ENCODE peak calls at places on chromosomes 1 and 21, in seven cellular contexts. Y is heart right ventricle, O is H1, J is spleen, K is brain microvascular endothelial cell, T is OCI-LY7, B is heart left ventricle. P is an unnamed sample.
A peak's percentile ranks its signal among the peaks of the same experiment; 100 is the strongest.

GRCh38 chr1:109249654-109250401 is 489 bp downstream of the CELSR2 start:
- DNase-seq in B (no peak), T (no peak), Y (no peak), O (peak; percentile 61), K (no peak), J (peak; percentile 78), P (peak; percentile 26)

GRCh38 chr1:208149776-208150514 is 94.2 kb downstream of the PLXNA2 start:
- DNase-seq in O (no peak), Y (peak; percentile 49), B (peak; percentile 40), T (no peak), J (no peak), K (peak; percentile 11), P (no peak)

GRCh38 chr1:203628185-203628996 is 1.8 kb downstream of the ATP2B4 start:
- DNase-seq in B (peak; percentile 41), K (peak; percentile 43), O (peak; percentile 80), J (peak; percentile 80), Y (peak; percentile 29), T (no peak), P (peak; percentile 58)

GRCh38 chr1:164748253-164748899 is 189.4 kb downstream of the PBX1 start:
- DNase-seq in B (peak; percentile 43), O (no peak), Y (peak; percentile 33), J (no peak), T (no peak), K (peak; percentile 99), P (no peak)

GRCh38 chr1:156245451-156246232 is 2.2 kb downstream of the PAQR6 start:
- DNase-seq in K (no peak), O (peak; percentile 54), Y (no peak), B (no peak), J (peak; percentile 84), T (no peak), P (no peak)

GRCh38 chr1:179251675-179252074 is 22.2 kb upstream of the ABL2 start:
- DNase-seq in J (no peak), O (no peak), B (no peak), K (peak; percentile 38), T (peak; percentile 25), Y (no peak), P (no peak)

GRCh38 chr1:182611787-182612186 is 7.6 kb upstream of the RGS16 start:
- DNase-seq in K (no peak), T (peak; percentile 79), Y (no peak), B (no peak), J (no peak), O (no peak), P (no peak)

GRCh38 chr1:5921671-5922070 is 70.6 kb downstream of the NPHP4 start:
- DNase-seq in B (no peak), J (no peak), K (no peak), Y (no peak), T (no peak), O (no peak), P (no peak)

GRCh38 chr1:16960560-16961296 is 19.7 kb downstream of the MFAP2 start:
- DNase-seq in Y (peak; percentile 81), J (peak; percentile 93), T (peak; percentile 73), K (peak; percentile 78), O (peak; percentile 97), B (peak; percentile 79), P (peak; percentile 90)

GRCh38 chr21:14947613-14948160 is 117.1 kb downstream of the NRIP1 start:
- DNase-seq in K (no peak), O (no peak), T (no peak), J (no peak), Y (no peak), B (no peak), P (no peak)

GRCh38 chr1:242240691-242241090 is 241.8 kb upstream of the MAP1LC3C start:
- DNase-seq in B (no peak), O (no peak), K (no peak), T (no peak), Y (no peak), J (no peak), P (no peak)

GRCh38 chr1:39833121-39833520 is 44.5 kb upstream of the BMP8B start:
- DNase-seq in B (no peak), J (no peak), Y (no peak), K (no peak), O (no peak), T (no peak), P (no peak)

GRCh38 chr1:42739753-42740700 is at the start of gene CLDN19:
- DNase-seq in J (no peak), K (no peak), T (no peak), B (no peak), O (peak; percentile 93), Y (no peak), P (no peak)

GRCh38 chr1:184222561-184223157 is 164.2 kb upstream of the C1orf21 start:
- DNase-seq in B (peak; percentile 48), O (peak; percentile 83), K (peak; percentile 39), J (no peak), T (peak; percentile 39), Y (peak; percentile 48), P (peak; percentile 59)

GRCh38 chr1:206953626-206954025 is 7.4 kb upstream of the PIGR start:
- DNase-seq in B (no peak), O (no peak), K (no peak), J (no peak), T (no peak), Y (no peak), P (no peak)

GRCh38 chr1:59046730-59047157 is 250.2 kb upstream of the FGGY start:
- DNase-seq in Y (no peak), K (no peak), J (peak; percentile 78), B (no peak), T (peak; percentile 5), O (no peak), P (no peak)

GRCh38 chr21:38843806-38844479 is 38.2 kb downstream of the ETS2 start:
- DNase-seq in J (no peak), B (no peak), T (no peak), K (peak; percentile 89), O (no peak), Y (no peak), P (no peak)

GRCh38 chr21:21897275-21897883 is 899.2 kb downstream of the NCAM2 start:
- DNase-seq in J (no peak), B (no peak), K (no peak), Y (no peak), T (no peak), O (no peak), P (no peak)

GRCh38 chr21:37605006-37605405 is 238.4 kb downstream of the DYRK1A start:
- DNase-seq in B (no peak), T (no peak), J (no peak), O (no peak), K (no peak), Y (no peak), P (no peak)

GRCh38 chr1:156797212-156797871 is 19.3 kb downstream of the SH2D2A start:
- DNase-seq in Y (no peak), K (peak; percentile 47), T (peak; percentile 61), J (no peak), O (no peak), B (no peak), P (no peak)

DNA sequence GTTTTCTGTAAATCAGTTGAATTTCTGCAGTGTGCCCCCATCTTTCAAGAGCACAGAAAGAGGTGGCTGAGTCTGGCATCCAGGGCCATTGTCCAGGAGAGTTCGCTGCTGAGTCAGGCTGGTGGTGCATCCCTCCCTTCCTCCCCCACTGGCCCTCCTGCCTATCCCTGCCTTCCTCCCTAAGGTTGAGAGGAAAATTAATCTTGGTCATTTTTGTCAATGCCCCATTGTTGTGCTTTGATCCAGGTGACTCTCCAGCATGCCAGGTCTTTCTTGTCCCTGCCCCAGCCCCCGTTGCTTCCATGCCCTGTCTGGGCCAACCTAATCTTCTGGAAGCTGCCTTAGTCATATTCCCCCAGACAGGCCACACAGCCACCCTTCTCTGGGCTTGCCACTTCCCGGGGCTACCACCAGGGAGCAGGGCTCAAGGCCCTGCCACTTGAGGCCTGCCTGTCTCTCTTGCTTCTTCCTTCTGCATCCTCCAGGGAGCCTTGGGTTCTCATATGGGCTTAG is 26.6 kb downstream of the PROK1 start:
- DNase-seq in B (no peak), O (no peak), J (no peak), Y (no peak), T (peak; percentile 17), K (no peak), P (no peak)
- TF ChIP-seq CTCF in B (no peak), O (peak; percentile 67), J (no peak), Y (no peak), T (peak; percentile 55), K (peak; percentile 43), P (no peak)

GRCh38 chr1:90831910-90832309 is 114.8 kb upstream of the BARHL2 start:
- DNase-seq in K (no peak), B (no peak), O (no peak), J (no peak), T (no peak), Y (no peak), P (no peak)
- H3K4me3 ChIP-seq in K (no peak overlapping the region), B (no peak overlapping the region), O (no peak overlapping the region), J (no peak overlapping the region), T (no peak overlapping the region), Y (no peak overlapping the region), P (no peak overlapping the region)

GRCh38 chr1:232826318-232826717 is 21.1 kb downstream of the MAP10 start:
- DNase-seq in O (no peak), Y (no peak), J (no peak), K (no peak), B (no peak), T (no peak), P (no peak)

GRCh38 chr1:232837085-232837484 is 31.9 kb downstream of the MAP10 start:
- DNase-seq in K (no peak), B (no peak), O (no peak), J (no peak), Y (no peak), T (no peak), P (no peak)

GRCh38 chr1:232830661-232831060 is 25.4 kb downstream of the MAP10 start:
- DNase-seq in T (no peak), J (no peak), Y (no peak), B (no peak), O (no peak), K (no peak), P (no peak)

GRCh38 chr1:232833966-232834535 is 28.8 kb downstream of the MAP10 start:
- DNase-seq in B (no peak), Y (no peak), J (no peak), K (no peak), T (no peak), O (no peak), P (no peak)

GRCh38 chr1:232831895-232832294 is 26.7 kb downstream of the MAP10 start:
- DNase-seq in T (no peak), O (no peak), Y (no peak), B (no peak), K (no peak), J (no peak), P (no peak)
- TF ChIP-seq CTCF in T (no peak), O (no peak), Y (no peak), B (no peak), K (no peak), J (no peak), P (no peak)

GRCh38 chr1:205287076-205287475 is 34.5 kb downstream of the NUAK2 start:
- DNase-seq in B (no peak), J (no peak), T (no peak), K (no peak), Y (no peak), O (no peak), P (no peak)

GRCh38 chr1:205286335-205286950 is 35.1 kb downstream of the NUAK2 start:
- DNase-seq in Y (no peak), T (peak; percentile 53), B (no peak), O (no peak), K (peak; percentile 65), J (peak; percentile 89), P (no peak)

GRCh38 chr1:205284420-205285144 is 37.0 kb downstream of the NUAK2 start:
- DNase-seq in O (peak; percentile 73), B (peak; percentile 82), T (peak; percentile 92), J (peak; percentile 98), K (peak; percentile 98), Y (peak; percentile 75), P (peak; percentile 89)

GRCh38 chr1:205285391-205286101 is 36.0 kb downstream of the NUAK2 start:
- DNase-seq in K (no peak), Y (no peak), T (peak; percentile 78), B (no peak), J (peak; percentile 86), O (no peak), P (no peak)

GRCh38 chr1:205287723-205288122 is 33.8 kb downstream of the NUAK2 start:
- DNase-seq in K (no peak), J (no peak), Y (no peak), B (no peak), O (no peak), T (no peak), P (no peak)
- H3K4me3 ChIP-seq in K (no peak overlapping the region), J (no peak overlapping the region), Y (no peak overlapping the region), B (no peak overlapping the region), O (no peak overlapping the region), T (peak overlapping the region; percentile 44), P (no peak overlapping the region)